ENCODE peak calls at places on chromosome X, in five cellular contexts. A is heart left ventricle, K is adrenal gland, D is LNCaP clone FGC, Z is fibroblast of villous mesenchyme. L is an unnamed sample.

GRCh38 chrX:130778773-130779172 is 124.2 kb downstream of the ENOX2 start:
- DNase-seq in D (no peak), A (no peak), Z (no peak), K (no peak), L (no peak)

GRCh38 chrX:24371391-24371972 is 11.0 kb downstream of the SUPT20HL1 start:
- DNase-seq in K (peak), A (peak), D (no peak), Z (peak), L (peak)

GRCh38 chrX:134566506-134566905 is 91.8 kb downstream of the PLAC1 start:
- DNase-seq in K (no peak), Z (no peak), D (no peak), A (no peak), L (no peak)

GRCh38 chrX:15719324-15719968 is 18.6 kb upstream of the CA5B start:
- DNase-seq in D (no peak), Z (no peak), A (no peak), K (no peak), L (no peak)

GRCh38 chrX:21153503-21153902 is 220.7 kb upstream of the CNKSR2 start:
- DNase-seq in K (no peak), Z (peak), A (peak), D (no peak), L (no peak)

GRCh38 chrX:31658360-31658759 is 586.5 kb upstream of the FTHL17 start:
- DNase-seq in A (no peak), K (no peak), Z (peak), D (peak), L (no peak)

GRCh38 chrX:74420194-74421035 is 878 bp upstream of the SLC16A2 start:
- DNase-seq in D (peak), A (peak), Z (peak), K (peak), L (peak)

GRCh38 chrX:34656467-34656841 is 631 bp downstream of the TMEM47 start:
- DNase-seq in A (no peak), Z (no peak), D (no peak), K (no peak), L (peak)

GRCh38 chrX:69153060-69153730 is 12.1 kb downstream of the PJA1 start:
- DNase-seq in K (peak), D (no peak), Z (peak), A (no peak), L (no peak)

GRCh38 chrX:40945366-40945713 is 139.9 kb upstream of the USP9X start:
- DNase-seq in K (peak), D (no peak), Z (peak), A (peak), L (no peak)

GRCh38 chrX:38474543-38474942 is 86.8 kb upstream of the TSPAN7 start:
- DNase-seq in Z (no peak), K (no peak), D (no peak), A (no peak), L (no peak)

GRCh38 chrX:42567268-42567667 is 210.7 kb downstream of the PPP1R2C start:
- DNase-seq in K (no peak), A (no peak), Z (peak), D (no peak), L (no peak)

GRCh38 chrX:12770440-12770839 is 20.8 kb upstream of the PRPS2 start:
- DNase-seq in A (no peak), D (no peak), Z (peak), K (no peak), L (peak)

GRCh38 chrX:15679246-15679645 is 14.6 kb upstream of the CLTRN start:
- DNase-seq in D (no peak), Z (no peak), K (no peak), A (no peak), L (peak)

GRCh38 chrX:24485323-24485722 is 20.2 kb downstream of the PDK3 start:
- DNase-seq in D (no peak), K (no peak), Z (no peak), A (no peak), L (no peak)

GRCh38 chrX:10011261-10011931 is 44.2 kb downstream of the CLDN34 start:
- DNase-seq in K (no peak), Z (no peak), D (no peak), A (no peak), L (no peak)

GRCh38 chrX:145729635-145730034 is 88.0 kb upstream of the SLITRK2 start:
- DNase-seq in A (no peak), D (no peak), K (no peak), Z (no peak), L (no peak)

GRCh38 chrX:3679669-3680068 is 33.8 kb downstream of the PRKX start:
- DNase-seq in A (no peak), Z (no peak), K (no peak), D (no peak), L (no peak)
- H3K4me3 ChIP-seq in A (no peak), Z (no peak), K (no peak), D (no peak), L (no peak)

GRCh38 chrX:18543738-18544137 is 118.3 kb downstream of the CDKL5 start:
- DNase-seq in D (no peak), K (no peak), A (no peak), Z (no peak), L (no peak)
- TF ChIP-seq CTCF in D (no peak), K (no peak), A (no peak), Z (no peak), L (no peak)

DNA sequence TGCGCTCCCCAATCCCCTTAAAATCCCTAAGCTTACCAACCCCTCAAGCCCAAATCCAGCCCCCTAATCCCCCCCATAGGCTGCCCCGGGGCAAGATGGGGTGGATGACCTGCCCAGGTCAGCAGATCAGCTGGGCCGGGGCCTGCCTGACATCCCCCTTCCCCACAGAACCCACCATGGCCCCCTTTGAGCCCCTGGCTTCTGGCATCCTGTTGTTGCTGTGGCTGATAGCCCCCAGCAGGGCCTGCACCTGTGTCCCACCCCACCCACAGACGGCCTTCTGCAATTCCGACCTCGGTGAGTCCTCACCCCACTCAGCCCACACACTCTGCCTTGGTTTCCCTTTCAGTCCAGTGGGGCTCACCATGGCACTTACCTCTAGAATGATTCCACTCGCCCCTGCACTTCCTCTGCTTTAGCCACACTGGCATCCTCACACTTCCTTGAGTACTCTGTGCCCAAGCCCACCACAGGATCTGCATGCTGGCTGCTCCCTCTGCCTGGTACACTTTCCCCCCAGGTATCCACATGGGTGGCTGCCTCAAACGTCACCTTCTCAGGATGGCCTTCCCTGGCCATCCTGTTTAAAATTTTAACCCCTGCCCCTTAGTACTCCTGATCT is 1.1 kb downstream of the TIMP1 start:
- DNase-seq in K (peak), A (no peak), Z (no peak), D (no peak), L (no peak)
- H3K4me3 ChIP-seq in K (no peak), A (peak), Z (peak), D (no peak), L (no peak)

DNA sequence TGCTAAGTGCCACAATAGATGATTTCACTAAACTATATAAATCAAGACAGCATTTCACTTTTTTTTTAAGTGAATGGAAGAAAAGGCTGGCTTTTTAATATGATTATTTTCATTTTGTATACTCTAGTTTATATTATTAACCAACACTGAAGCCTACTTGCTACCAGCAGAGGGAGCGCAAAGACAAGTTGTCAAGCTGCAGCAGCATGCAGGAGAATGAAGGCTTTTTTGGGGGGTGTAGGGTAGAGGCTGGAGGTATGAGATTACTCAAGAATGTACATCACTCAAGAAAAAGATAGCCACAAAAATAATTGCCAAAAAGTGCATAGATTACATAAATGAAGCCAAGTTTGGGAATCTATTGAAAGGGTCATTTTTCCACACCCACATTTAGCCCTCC is 519.5 kb downstream of the FGF13 start:
- DNase-seq in A (no peak), D (no peak), Z (no peak), K (peak), L (peak)
- TF ChIP-seq CTCF in A (peak), D (peak), Z (peak), K (peak), L (no peak)

L was measured in mucosa of descending colon.